ENCODE peak calls at places on chromosomes 4 and X, in eight cellular contexts. U is transverse colon, R is HFF-Myc, Z is foreskin fibroblast, C is heart left ventricle, K is H7, X is tibial nerve, Y is cardiac fibroblast. T is an unnamed sample.

GRCh38 chrX:15814811-15815210 is 24.5 kb downstream of the ZRSR2 start:
- DNase-seq in C (no peak), R (no peak), U (no peak), Y (no peak), Z (no peak), K (no peak), X (no peak), T (no peak)

GRCh38 chrX:150854856-150855255 is 43.6 kb downstream of the CD99L2 start:
- DNase-seq in K (peak; percentile 18), Y (no peak), Z (no peak), R (no peak), X (no peak), U (no peak), C (no peak), T (no peak)

GRCh38 chrX:116499780-116500179 is 37.0 kb upstream of the CT83 start:
- DNase-seq in K (no peak), U (no peak), R (no peak), C (no peak), Z (no peak), Y (peak; percentile 52), X (no peak), T (no peak)

GRCh38 chr4:98519268-98519993 is 139.0 kb downstream of the TSPAN5 start:
- DNase-seq in R (no peak), Z (no peak), K (no peak), C (no peak), Y (peak; percentile 71), U (no peak), X (no peak), T (no peak)

GRCh38 chr4:182288534-182288933 is 45.3 kb downstream of the TENM3 start:
- DNase-seq in K (no peak), U (no peak), C (no peak), R (no peak), Y (no peak), Z (no peak), X (no peak), T (no peak)

GRCh38 chr4:78565971-78566372 is 14.4 kb downstream of the ANXA3 start:
- DNase-seq in K (no peak), R (no peak), X (no peak), Y (peak; percentile 75), Z (peak; percentile 50), C (no peak), U (no peak), T (no peak)

GRCh38 chr4:6329478-6330383 is 60.1 kb downstream of the WFS1 start:
- DNase-seq in U (no peak), Z (no peak), R (no peak), Y (no peak), C (no peak), X (no peak), K (no peak), T (no peak)

GRCh38 chr4:138161351-138161750 is 80.8 kb downstream of the SLC7A11 start:
- DNase-seq in U (no peak), C (no peak), R (no peak), X (no peak), Y (no peak), K (no peak), Z (no peak), T (no peak)

GRCh38 chr4:112604590-112604989 is 32.1 kb downstream of the ZGRF1 start:
- DNase-seq in U (peak; percentile 22), Z (peak; percentile 45), Y (peak; percentile 75), R (peak; percentile 39), X (no peak), K (peak; percentile 50), C (peak; percentile 19), T (no peak)

GRCh38 chr4:182453830-182454229 is 210.6 kb downstream of the TENM3 start:
- DNase-seq in Y (no peak), R (no peak), Z (no peak), U (no peak), C (no peak), K (no peak), X (no peak), T (no peak)

GRCh38 chr4:103018391-103019318 is 850 bp downstream of the SLC9B1 start:
- DNase-seq in R (no peak), Y (peak; percentile 70), C (no peak), K (no peak), X (no peak), U (peak; percentile 30), Z (no peak), T (no peak)

GRCh38 chr4:129344058-129344457 is 248.1 kb downstream of the C4orf33 start:
- DNase-seq in K (peak; percentile 12), X (no peak), R (no peak), Y (peak; percentile 59), C (no peak), Z (peak; percentile 7), U (peak; percentile 31), T (no peak)

GRCh38 chr4:47031713-47032404 is 492 bp downstream of the GABRB1 start:
- DNase-seq in Z (no peak), X (no peak), K (no peak), U (peak; percentile 14), R (no peak), C (peak; percentile 17), Y (peak; percentile 2), T (no peak)

GRCh38 chrX:97026406-97026805 is 142.7 kb downstream of the RPA4 start:
- DNase-seq in R (no peak), U (no peak), Z (no peak), K (peak; percentile 39), Y (peak; percentile 36), X (no peak), C (no peak), T (no peak)

GRCh38 chr4:60506061-60506460 is 694.1 kb upstream of the ADGRL3 start:
- DNase-seq in K (no peak), U (no peak), Y (no peak), R (no peak), Z (no peak), C (no peak), X (no peak), T (no peak)

GRCh38 chr4:55258152-55258863 is 87.7 kb upstream of the SRD5A3 start:
- DNase-seq in C (no peak), U (no peak), R (no peak), Z (no peak), X (no peak), K (no peak), Y (peak; percentile 40), T (no peak)

GRCh38 chr4:6224725-6225124 is 24.4 kb upstream of the JAKMIP1 start:
- DNase-seq in C (no peak), X (no peak), Y (no peak), Z (no peak), K (no peak), R (no peak), U (no peak), T (no peak)

GRCh38 chr4:25177147-25177546 is 16.9 kb upstream of the SEPSECS start:
- DNase-seq in C (no peak), R (no peak), U (no peak), Z (no peak), X (no peak), K (no peak), Y (no peak), T (no peak)

GRCh38 chrX:1661048-1661921 is 46.4 kb downstream of the ASMT start:
- DNase-seq in R (no peak), C (no peak), Z (no peak), K (peak; percentile 92), Y (no peak), U (peak; percentile 68), X (no peak), T (peak; percentile 79)

GRCh38 chrX:150983526-150984163 is 510 bp downstream of the HMGB3 start:
- DNase-seq in X (no peak), Z (no peak), U (no peak), Y (no peak), C (no peak), R (no peak), K (no peak), T (no peak)

GRCh38 chr4:87304659-87305277 is 17.9 kb downstream of the HSD17B13 start:
- DNase-seq in X (no peak), K (no peak), Y (peak; percentile 44), C (no peak), Z (no peak), R (no peak), U (no peak), T (no peak)

DNA sequence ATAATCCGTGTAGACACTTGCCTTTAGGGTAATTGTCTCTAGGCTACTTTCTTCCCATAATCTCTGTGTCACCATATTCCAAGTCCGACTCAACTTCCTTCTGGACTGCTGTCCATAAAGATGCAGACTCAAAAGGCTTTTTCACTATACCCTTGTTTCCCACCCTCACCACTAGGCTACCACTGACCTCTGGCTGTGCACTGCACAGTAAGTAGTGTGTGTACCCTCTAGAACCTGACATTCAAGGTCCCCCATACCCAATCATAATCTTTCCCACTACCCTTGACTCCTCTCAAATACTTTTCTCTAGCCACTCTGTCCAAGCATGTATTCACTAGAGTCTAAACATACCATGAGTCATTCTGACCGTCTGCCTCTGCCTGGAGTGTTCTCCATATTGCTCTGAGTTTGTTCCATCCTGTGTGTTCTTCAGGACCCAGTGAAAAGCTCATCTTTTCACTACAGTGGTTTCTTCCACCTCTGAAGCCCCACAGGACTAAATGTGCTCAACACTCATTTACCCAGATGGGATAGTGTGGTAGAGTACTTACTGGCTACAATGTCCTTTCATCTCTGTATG is 17.3 kb downstream of the JADE3 start:
- DNase-seq in U (no peak), K (no peak), C (no peak), Z (no peak), R (no peak), Y (peak; percentile 16), X (no peak), T (no peak)
- H3K4me3 ChIP-seq in U (no peak overlapping the region), K (no peak overlapping the region), C (no peak overlapping the region), Z (no peak overlapping the region), R (no peak overlapping the region), Y (no peak overlapping the region), X (no peak overlapping the region), T (no peak overlapping the region)

DNA sequence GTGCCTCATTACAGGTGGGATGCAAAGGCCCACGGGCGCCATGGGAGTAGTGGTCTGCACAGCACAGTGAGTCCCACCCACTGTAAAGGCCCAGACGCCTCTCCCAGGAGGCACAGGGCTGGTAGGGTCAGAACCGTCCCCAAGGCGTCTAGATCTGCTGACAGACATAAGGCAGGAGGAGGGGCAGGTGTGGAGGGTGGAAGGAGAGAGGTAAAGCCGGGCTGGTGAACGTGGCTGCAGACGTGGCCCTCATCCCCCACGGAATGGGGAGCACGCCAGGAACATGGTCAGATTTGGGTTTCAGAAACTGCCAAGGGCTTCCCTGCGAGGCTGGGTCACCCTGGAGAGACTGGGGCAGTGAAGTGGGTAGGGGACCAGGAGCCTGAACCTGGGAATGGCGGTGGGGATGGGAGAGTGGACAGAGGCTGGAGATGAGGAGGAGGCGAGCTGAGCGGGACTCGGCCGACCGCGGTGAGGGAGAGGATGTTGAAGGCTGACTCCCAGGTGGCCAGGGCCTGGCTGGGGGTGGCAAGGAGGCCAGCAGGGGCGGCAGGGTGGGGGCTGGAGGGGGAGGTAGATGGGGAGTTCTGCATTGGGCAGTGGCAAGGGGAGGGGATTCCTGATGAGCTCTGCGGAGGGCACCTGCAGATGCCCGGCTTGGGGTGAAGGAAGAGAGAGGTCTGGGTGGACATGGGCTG is 184.9 kb downstream of the AFAP1 start:
- DNase-seq in C (no peak), Y (no peak), U (no peak), R (no peak), K (no peak), X (no peak), Z (no peak), T (no peak)
- H3K4me3 ChIP-seq in C (no peak overlapping the region), Y (no peak overlapping the region), U (no peak overlapping the region), R (no peak overlapping the region), K (no peak overlapping the region), X (no peak overlapping the region), Z (no peak overlapping the region), T (no peak overlapping the region)

GRCh38 chr4:148216321-148216720 is 225.9 kb downstream of the NR3C2 start:
- DNase-seq in Z (no peak), K (no peak), C (no peak), U (no peak), X (no peak), Y (no peak), R (no peak), T (no peak)
- H3K4me3 ChIP-seq in Z (no peak overlapping the region), K (no peak overlapping the region), C (peak overlapping the region; percentile 36), U (no peak overlapping the region), X (no peak overlapping the region), Y (no peak overlapping the region), R (no peak overlapping the region), T (no peak overlapping the region)

GRCh38 chr4:185921583-185922555 is 109.9 kb upstream of the SORBS2 start:
- DNase-seq in U (no peak), Z (no peak), C (no peak), X (no peak), R (no peak), Y (no peak), K (no peak), T (no peak)
- H3K4me3 ChIP-seq in U (no peak overlapping the region), Z (no peak overlapping the region), C (peak overlapping the region; percentile 26), X (no peak overlapping the region), R (no peak overlapping the region), Y (no peak overlapping the region), K (no peak overlapping the region), T (peak overlapping the region; percentile 63)